ENCODE peak calls at places on chromosome 7, in nine cellular contexts. E is adrenal gland, B is thyroid gland, K is stomach, R is transverse colon, Q is prostate gland, T is uterus, M is A549, F is H1. C is an unnamed sample. For H3K4me1, the result is how much of the 10 kb centered on the place peaks cover.

GRCh38 chr7:3280445-3280844 is 20.6 kb upstream of the SDK1 start:
- DNase-seq in T (no peak), K (no peak), R (no peak), Q (no peak), E (no peak), M (no peak), B (no peak), F (no peak), C (peak)

GRCh38 chr7:7054252-7054830 is 128.0 kb upstream of the C1GALT1 start:
- DNase-seq in R (no peak), Q (no peak), K (no peak), M (no peak), F (no peak), T (no peak), E (no peak), B (no peak), C (no peak)

GRCh38 chr7:134887523-134887922 is 98.8 kb upstream of the AGBL3 start:
- DNase-seq in Q (no peak), K (no peak), E (no peak), F (no peak), M (no peak), R (no peak), T (no peak), B (no peak), C (no peak)

GRCh38 chr7:22935269-22935668 is 78.7 kb downstream of the HYCC1 start:
- DNase-seq in R (no peak), Q (no peak), B (no peak), E (no peak), T (no peak), F (no peak), K (no peak), M (no peak), C (no peak)

GRCh38 chr7:28483868-28484267 is 71.5 kb downstream of the CREB5 start:
- DNase-seq in Q (no peak), R (no peak), K (no peak), M (no peak), E (no peak), F (no peak), B (no peak), T (no peak), C (no peak)

GRCh38 chr7:3733541-3734140 is 432.6 kb downstream of the SDK1 start:
- DNase-seq in T (no peak), E (no peak), R (no peak), F (no peak), Q (no peak), M (no peak), K (no peak), B (no peak), C (no peak)

GRCh38 chr7:91541641-91542040 is 277.4 kb downstream of the FZD1 start:
- DNase-seq in Q (no peak), F (no peak), T (no peak), E (no peak), B (no peak), R (no peak), K (no peak), M (no peak), C (no peak)

GRCh38 chr7:46003896-46004875 is 83.1 kb upstream of the IGFBP3 start:
- DNase-seq in F (no peak), B (no peak), M (no peak), R (no peak), Q (no peak), E (no peak), T (no peak), K (no peak), C (no peak)

GRCh38 chr7:56106108-56107073 is at the start of gene CHCHD2:
- DNase-seq in E (peak), B (peak), Q (peak), T (peak), R (peak), M (peak), K (peak), F (peak), C (peak)

GRCh38 chr7:64433590-64433989 is 119.8 kb downstream of the ZNF736 start:
- DNase-seq in F (no peak), E (no peak), M (no peak), Q (no peak), B (no peak), R (no peak), T (no peak), K (no peak), C (no peak)

GRCh38 chr7:49030221-49030620 is 105.9 kb downstream of the CDC14C start:
- DNase-seq in B (no peak), E (no peak), M (no peak), K (no peak), R (no peak), Q (no peak), F (no peak), T (no peak), C (no peak)

GRCh38 chr7:137667633-137668387 is 179.0 kb downstream of the DGKI start:
- DNase-seq in R (no peak), T (no peak), E (no peak), M (peak), B (no peak), F (no peak), K (no peak), Q (no peak), C (no peak)

GRCh38 chr7:72028267-72028666 is 383.9 kb downstream of the CALN1 start:
- DNase-seq in E (no peak), M (no peak), Q (no peak), T (no peak), K (no peak), R (no peak), B (no peak), F (no peak), C (no peak)

GRCh38 chr7:34821965-34822558 is 164.0 kb downstream of the NPSR1 start:
- DNase-seq in B (no peak), Q (no peak), K (no peak), T (no peak), E (no peak), M (no peak), F (no peak), R (no peak), C (no peak)

GRCh38 chr7:135232720-135233119 is 918 bp upstream of the STRA8 start:
- DNase-seq in K (no peak), Q (no peak), B (no peak), F (peak), R (no peak), T (no peak), M (no peak), E (no peak), C (no peak)

GRCh38 chr7:113071465-113071864 is 15.2 kb downstream of the GPR85 start:
- DNase-seq in K (no peak), E (peak), F (no peak), Q (no peak), R (peak), T (no peak), M (no peak), B (no peak), C (no peak)

GRCh38 chr7:152760384-152761115 is 998 bp downstream of the ACTR3B start:
- DNase-seq in R (no peak), F (no peak), Q (no peak), M (no peak), E (no peak), T (no peak), B (no peak), K (no peak), C (no peak)

GRCh38 chr7:51639661-51640340 is 323.2 kb upstream of the COBL start:
- DNase-seq in K (no peak), T (no peak), E (peak), R (no peak), B (no peak), M (no peak), Q (no peak), F (no peak), C (no peak)

GRCh38 chr7:154832557-154833138 is 170.3 kb downstream of the PAXIP1 start:
- DNase-seq in B (no peak), R (peak), Q (no peak), M (peak), F (peak), E (no peak), T (no peak), K (peak), C (no peak)

GRCh38 chr7:7808156-7808555 is 89.7 kb upstream of the RPA3 start:
- DNase-seq in Q (no peak), K (no peak), B (no peak), F (no peak), E (no peak), T (no peak), R (no peak), M (peak), C (no peak)

GRCh38 chr7:131625817-131626372 is 69.5 kb upstream of the PODXL start:
- DNase-seq in F (peak), B (no peak), Q (no peak), T (peak), E (peak), K (no peak), R (no peak), M (peak), C (no peak)

GRCh38 chr7:15130666-15131541 is 228.4 kb upstream of the DGKB start:
- DNase-seq in F (no peak), R (no peak), T (no peak), E (no peak), B (no peak), K (no peak), Q (no peak), M (peak), C (no peak)

GRCh38 chr7:19392246-19392645 is 247.0 kb upstream of the FERD3L start:
- DNase-seq in K (no peak), R (no peak), M (no peak), T (no peak), F (no peak), Q (no peak), B (no peak), E (no peak), C (no peak)

GRCh38 chr7:93203496-93203895 is 22.8 kb downstream of the HEPACAM2 start:
- DNase-seq in M (no peak), R (peak), B (no peak), T (no peak), Q (peak), F (no peak), K (no peak), E (no peak), C (no peak)

GRCh38 chr7:134290286-134290685 is 26.4 kb downstream of the SLC35B4 start:
- DNase-seq in T (no peak), F (no peak), E (no peak), M (peak), B (no peak), Q (no peak), R (no peak), K (no peak), C (no peak)

GRCh38 chr7:17532861-17533404 is 234.5 kb downstream of the AHR start:
- DNase-seq in R (no peak), F (no peak), B (no peak), Q (peak), M (peak), E (no peak), K (no peak), T (no peak), C (no peak)

GRCh38 chr7:13185139-13185538 is 497.7 kb downstream of the ARL4A start:
- DNase-seq in K (no peak), E (no peak), R (no peak), B (no peak), T (no peak), Q (no peak), F (no peak), M (no peak), C (no peak)

GRCh38 chr7:13181221-13181620 is 493.8 kb downstream of the ARL4A start:
- DNase-seq in M (no peak), T (no peak), K (no peak), Q (no peak), R (no peak), F (no peak), E (no peak), B (peak), C (no peak)

GRCh38 chr7:13179011-13179574 is 491.7 kb downstream of the ARL4A start:
- DNase-seq in T (no peak), F (no peak), B (no peak), Q (no peak), K (no peak), R (no peak), M (no peak), E (no peak), C (no peak)

DNA sequence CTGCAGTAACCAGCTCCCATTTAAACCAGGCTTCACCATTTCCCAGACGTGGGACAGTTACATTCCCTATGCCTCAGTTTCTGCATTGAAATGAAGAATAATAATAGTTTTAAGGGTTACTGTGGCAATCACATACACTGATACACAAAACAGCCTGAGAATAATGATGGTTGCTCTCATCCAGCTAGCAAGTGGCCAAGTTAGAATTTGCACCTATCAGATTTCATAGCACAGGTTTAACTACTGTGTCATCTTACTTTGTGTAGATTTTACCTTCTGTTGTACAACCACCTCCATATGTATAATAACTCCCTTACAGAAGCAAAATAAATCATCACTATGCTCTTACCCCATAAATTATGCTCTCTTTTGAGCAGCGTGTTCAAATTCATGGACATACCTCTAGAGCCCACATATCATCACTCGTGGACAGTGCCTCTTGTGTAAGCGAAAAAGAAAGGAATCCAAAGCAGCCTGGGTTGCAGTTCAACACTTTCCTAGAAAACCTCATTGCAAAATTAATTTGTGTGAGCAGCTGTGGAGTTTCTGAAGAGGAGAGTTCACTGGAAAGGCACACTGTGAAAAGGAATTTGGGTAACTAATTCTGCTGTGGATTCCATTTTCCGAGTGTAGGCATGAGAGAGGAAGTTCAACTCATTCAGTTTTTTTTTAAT is 492.5 kb downstream of the ARL4A start:
- DNase-seq in K (no peak), R (no peak), Q (no peak), F (no peak), B (no peak), T (no peak), E (no peak), M (no peak), C (no peak)
- TF ChIP-seq POLR2A in K (no peak), R (no peak), Q (no peak), F (no peak), B (no peak), T (no peak), E (no peak), M (no peak), C (no peak)

DNA sequence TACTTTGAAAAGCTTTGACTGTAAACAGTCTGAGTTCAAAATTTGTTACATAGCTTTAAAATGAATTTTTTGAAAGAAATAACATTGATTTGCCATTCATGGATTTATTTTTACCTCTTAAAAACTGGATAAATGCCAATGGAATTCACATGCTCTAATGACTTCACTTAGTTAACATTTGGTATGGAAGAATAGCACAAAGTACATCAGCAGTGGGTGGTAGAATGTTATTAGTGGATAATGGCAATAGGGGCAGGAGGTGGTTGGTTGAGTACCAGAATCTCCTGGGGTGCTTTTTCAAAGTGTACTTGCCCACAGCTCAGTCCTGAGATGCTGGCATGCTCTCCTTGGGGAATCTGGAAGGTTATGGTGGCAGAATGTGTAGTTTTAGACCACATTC is 4.7 kb downstream of the PPP1R9A start:
- DNase-seq in R (no peak), B (no peak), K (no peak), Q (no peak), F (no peak), T (no peak), E (no peak), M (no peak), C (no peak)
- H3K27ac ChIP-seq in R (no peak), B (no peak), K (no peak), Q (no peak), F (no peak), T (no peak), E (no peak), M (no peak), C (no peak)

GRCh38 chr7:43890468-43890867 is 15.9 kb downstream of the URGCP start:
- DNase-seq in R (no peak), B (no peak), M (no peak), T (no peak), F (no peak), K (no peak), Q (no peak), E (no peak), C (no peak)

GRCh38 chr7:43891069-43891955 is 15.1 kb downstream of the URGCP start:
- DNase-seq in B (no peak), M (no peak), Q (no peak), R (no peak), T (no peak), K (no peak), F (no peak), E (no peak), C (no peak)

DNA sequence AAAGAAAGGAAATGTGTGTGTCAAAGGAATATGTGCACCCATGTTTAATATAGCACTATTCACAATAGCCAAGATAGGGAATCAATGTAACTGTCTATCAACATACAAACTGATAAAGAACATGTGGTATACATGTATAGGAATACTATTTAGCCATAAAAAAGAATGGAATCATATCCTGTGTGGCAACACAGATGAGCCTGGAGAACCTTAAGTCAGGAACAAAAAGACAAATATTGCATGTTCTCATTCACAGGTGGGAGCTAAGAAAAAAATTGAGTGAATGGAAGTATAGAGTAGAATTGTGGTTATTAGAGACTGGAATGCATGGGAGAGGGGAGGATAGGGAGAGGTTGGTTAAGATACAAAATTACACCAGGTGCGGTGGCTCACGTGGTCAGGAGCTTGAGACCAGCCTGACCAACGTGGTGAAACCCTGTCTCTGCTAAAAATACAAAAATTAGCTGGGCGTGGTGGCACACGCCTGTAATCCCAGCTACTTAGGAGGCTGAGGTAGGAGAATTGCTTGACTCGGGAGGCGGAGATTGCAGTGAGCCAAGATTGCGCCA is 10.5 kb downstream of the URGCP start:
- DNase-seq in K (no peak), Q (no peak), B (no peak), E (no peak), R (no peak), M (no peak), T (no peak), F (no peak), C (no peak)
- H3K4me1 ChIP-seq in K (under half), Q (under half), B (under half), E (under half), R (under half), M (under half), T (under half), F (under half), C (under half)

DNA sequence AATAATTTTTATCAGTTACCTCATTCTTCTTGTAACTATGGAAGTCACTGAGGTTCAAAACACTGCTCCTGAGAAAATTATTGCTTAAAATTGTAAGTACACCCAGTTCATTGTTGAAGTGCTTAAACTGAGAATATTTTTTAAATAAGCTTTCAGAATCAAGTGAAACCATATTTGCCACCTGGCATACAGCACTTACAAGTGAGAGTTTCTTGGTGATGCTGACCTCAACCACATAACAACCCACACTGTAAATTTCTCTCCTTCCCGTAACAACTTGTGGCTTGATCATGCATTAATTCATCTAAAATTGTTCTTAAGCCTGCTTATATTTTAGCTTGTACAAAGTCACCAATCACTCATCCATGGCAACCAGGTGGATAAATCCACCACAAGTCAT is 34.0 kb downstream of the IMMP2L start:
- DNase-seq in Q (no peak), T (no peak), E (no peak), R (no peak), F (no peak), K (no peak), M (no peak), B (no peak), C (no peak)
- TF ChIP-seq POLR2A in Q (no peak), T (no peak), E (no peak), R (no peak), F (no peak), K (no peak), M (no peak), B (no peak), C (no peak)

DNA sequence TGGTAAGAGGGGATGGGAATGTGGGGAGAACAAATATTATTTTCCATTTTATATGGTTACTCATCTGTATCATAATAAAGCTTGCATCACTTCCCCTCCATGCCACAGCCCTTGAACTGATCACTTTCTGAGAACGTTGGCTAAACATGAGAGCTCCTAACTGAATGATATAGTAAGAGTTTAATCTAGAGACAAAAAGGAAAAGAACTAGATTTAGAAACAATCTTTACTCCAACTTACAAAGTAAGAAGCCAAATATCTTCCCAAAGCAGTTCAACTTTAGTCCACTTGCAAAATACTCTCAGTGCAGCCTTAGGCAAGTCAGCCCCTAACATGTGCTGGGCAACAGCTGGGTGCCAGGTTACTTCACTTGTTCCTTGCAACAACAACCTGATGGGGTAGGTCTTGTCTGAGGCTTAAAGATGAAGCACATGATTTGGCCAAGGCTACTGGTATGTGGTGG is 20.3 kb downstream of the SMURF1 start:
- DNase-seq in K (no peak), M (no peak), E (no peak), R (no peak), Q (peak), F (no peak), T (no peak), B (no peak), C (peak)
- H3K27ac ChIP-seq in K (peak), M (peak), E (peak), R (peak), Q (no peak), F (no peak), T (no peak), B (no peak), C (peak)

GRCh38 chr7:21413502-21413901 is 14.4 kb upstream of the SP4 start:
- DNase-seq in Q (no peak), R (no peak), M (no peak), K (no peak), T (no peak), E (no peak), B (no peak), F (no peak), C (no peak)
- H3K4me1 ChIP-seq in Q (under half), R (under half), M (under half), K (under half), T (under half), E (under half), B (under half), F (under half), C (under half)

DNA sequence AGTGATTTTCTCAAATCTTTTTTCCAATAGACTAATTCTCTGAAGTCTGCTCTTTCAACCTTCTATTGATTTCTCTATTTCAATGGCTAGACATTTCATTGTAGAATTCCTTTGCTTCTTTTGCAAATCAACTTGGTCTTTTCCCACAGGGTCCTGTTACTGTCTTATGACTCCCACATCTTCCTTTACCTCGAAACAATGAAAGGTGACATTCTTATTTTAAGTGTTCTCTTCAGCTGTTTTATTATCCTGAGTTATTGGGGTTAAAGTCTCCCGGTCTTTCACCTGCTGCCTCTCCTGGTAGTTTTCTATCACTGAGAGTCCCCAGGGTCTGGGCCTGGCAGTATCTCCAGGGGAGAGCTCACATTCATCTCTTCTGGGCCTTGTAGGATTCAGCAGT is 95.7 kb downstream of the HECW1 start:
- DNase-seq in Q (no peak), M (no peak), T (no peak), F (no peak), E (no peak), R (no peak), K (no peak), B (no peak), C (no peak)
- TF ChIP-seq POLR2A in Q (no peak), M (no peak), T (no peak), F (no peak), E (no peak), R (no peak), K (no peak), B (no peak), C (no peak)

GRCh38 chr7:76133839-76134238 is 67.9 kb upstream of the SRRM3 start:
- DNase-seq in F (no peak), R (no peak), E (no peak), M (no peak), B (no peak), Q (no peak), K (no peak), T (no peak), C (no peak)
- H3K27ac ChIP-seq in F (no peak), R (no peak), E (no peak), M (no peak), B (no peak), Q (no peak), K (no peak), T (no peak), C (no peak)

C was measured in breast epithelium.